ENCODE peak calls at places on chromosomes 4 and X, in four cellular contexts. D, P, B and J are unnamed samples.

GRCh38 chr4:153209410-153209809 is 5.2 kb downstream of the TRIM2 start:
- DNase-seq in B (no peak), P (no peak), D (no peak), J (no peak)

GRCh38 chr4:2095236-2096072 is 36.3 kb downstream of the NAT8L start:
- DNase-seq in D (no peak), P (no peak), B (peak; percentile 22), J (no peak)

GRCh38 chrX:65752294-65752693 is 84.8 kb downstream of the MSN start:
- DNase-seq in P (no peak), B (no peak), D (no peak), J (no peak)

GRCh38 chr4:76002176-76002575 is 5.1 kb downstream of the CXCL9 start:
- DNase-seq in B (no peak), P (peak; percentile 25), D (peak; percentile 40), J (no peak)

GRCh38 chr4:38078590-38079381 is 118.6 kb downstream of the PTTG2 start:
- DNase-seq in B (peak; percentile 81), D (peak; percentile 64), P (peak; percentile 58), J (peak; percentile 31)

GRCh38 chrX:49066690-49067089 is 7.1 kb downstream of the PRAF2 start:
- DNase-seq in P (no peak), D (no peak), B (no peak), J (no peak)

GRCh38 chr4:65482410-65482809 is 187.9 kb downstream of the EPHA5 start:
- DNase-seq in D (no peak), B (peak; percentile 92), P (no peak), J (no peak)

GRCh38 chrX:136328933-136329332 is 28.2 kb downstream of the ADGRG4 start:
- DNase-seq in D (no peak), P (no peak), B (no peak), J (no peak)

GRCh38 chr4:12137556-12137955 is 708.9 kb upstream of the HS3ST1 start:
- DNase-seq in D (no peak), B (no peak), P (no peak), J (no peak)

GRCh38 chrX:97215166-97215565 is 331.5 kb downstream of the RPA4 start:
- DNase-seq in P (peak; percentile 40), B (peak; percentile 16), D (no peak), J (no peak)

GRCh38 chrX:106613277-106613676 is 1.5 kb downstream of the RADX start:
- DNase-seq in D (no peak), B (no peak), P (no peak), J (no peak)

GRCh38 chr4:135840781-135841180 is 1639.2 kb upstream of the PABPC4L start:
- DNase-seq in P (no peak), B (no peak), D (no peak), J (no peak)

GRCh38 chrX:68112321-68112720 is 321.0 kb downstream of the OPHN1 start:
- DNase-seq in P (no peak), D (no peak), B (peak; percentile 64), J (no peak)

GRCh38 chrX:7908821-7909220 is 18.4 kb downstream of the PNPLA4 start:
- DNase-seq in B (no peak), D (no peak), P (no peak), J (no peak)

GRCh38 chrX:72392816-72393800 is 87.4 kb upstream of the CITED1 start:
- DNase-seq in B (no peak), P (no peak), D (peak; percentile 8), J (no peak)

GRCh38 chr4:33886356-33886755 is 2358.0 kb downstream of the ARAP2 start:
- DNase-seq in B (no peak), P (no peak), D (no peak), J (no peak)

GRCh38 chr4:123997736-123998449 is 601.3 kb downstream of the SPRY1 start:
- DNase-seq in B (no peak), P (no peak), D (no peak), J (no peak)

GRCh38 chrX:9847071-9847470 is 60.8 kb downstream of the SHROOM2 start:
- DNase-seq in B (peak; percentile 76), D (no peak), P (peak; percentile 37), J (no peak)

GRCh38 chr4:118942465-118942864 is 53.8 kb downstream of the SYNPO2 start:
- DNase-seq in B (no peak), P (peak; percentile 34), D (peak; percentile 48), J (peak; percentile 64)

GRCh38 chr4:72977936-72978485 is 91.5 kb downstream of the COX18 start:
- DNase-seq in B (peak; percentile 81), P (no peak), D (no peak), J (no peak)

GRCh38 chrX:111568356-111568755 is 56.9 kb downstream of the SERTM2 start:
- DNase-seq in D (no peak), B (no peak), P (no peak), J (no peak)

GRCh38 chr4:88283661-88284377 is 542 bp downstream of the PPM1K start:
- DNase-seq in D (peak; percentile 58), B (peak; percentile 41), P (peak; percentile 54), J (no peak)

GRCh38 chr4:14092741-14093140 is 465.2 kb upstream of the BOD1L1 start:
- DNase-seq in D (no peak), P (no peak), B (no peak), J (no peak)

GRCh38 chr4:77881460-77882295 is 19.0 kb downstream of the MRPL1 start:
- DNase-seq in B (no peak), D (peak; percentile 42), P (peak; percentile 21), J (peak; percentile 25)

GRCh38 chrX:131841496-131842410 is 181.3 kb upstream of the STK26 start:
- DNase-seq in D (peak; percentile 6), B (peak; percentile 12), P (peak; percentile 31), J (no peak)

GRCh38 chr4:71941001-71941400 is 90.8 kb upstream of the NPFFR2 start:
- DNase-seq in B (peak; percentile 3), P (peak; percentile 17), D (no peak), J (no peak)

GRCh38 chr4:159077702-159078495 is 25.0 kb upstream of the RAPGEF2 start:
- DNase-seq in B (no peak), P (no peak), D (no peak), J (no peak)

GRCh38 chr4:102343964-102344519 is 1.2 kb downstream of the SLC39A8 start:
- DNase-seq in B (no peak), D (no peak), P (no peak), J (no peak)

GRCh38 chr4:128362760-128363159 is 75.1 kb upstream of the PGRMC2 start:
- DNase-seq in P (no peak), D (no peak), B (no peak), J (no peak)

GRCh38 chr4:151679247-151679646 is 81.6 kb downstream of the GATB start:
- DNase-seq in P (no peak), B (no peak), D (no peak), J (no peak)

GRCh38 chr4:97643179-97643578 is 500.1 kb downstream of the STPG2 start:
- DNase-seq in P (no peak), B (no peak), D (no peak), J (no peak)

GRCh38 chr4:33837043-33837442 is 2407.3 kb downstream of the ARAP2 start:
- DNase-seq in P (peak; percentile 83), B (peak; percentile 90), D (peak; percentile 65), J (peak; percentile 35)

GRCh38 chr4:168360271-168360670 is 41.7 kb upstream of the DDX60 start:
- DNase-seq in B (peak; percentile 59), D (no peak), P (no peak), J (no peak)

GRCh38 chrX:97021680-97022079 is 138.0 kb downstream of the RPA4 start:
- DNase-seq in B (peak; percentile 40), D (no peak), P (no peak), J (no peak)

GRCh38 chrX:25721564-25721963 is 416.6 kb upstream of the MAGEB18 start:
- DNase-seq in D (no peak), B (no peak), P (peak; percentile 0), J (no peak)

DNA sequence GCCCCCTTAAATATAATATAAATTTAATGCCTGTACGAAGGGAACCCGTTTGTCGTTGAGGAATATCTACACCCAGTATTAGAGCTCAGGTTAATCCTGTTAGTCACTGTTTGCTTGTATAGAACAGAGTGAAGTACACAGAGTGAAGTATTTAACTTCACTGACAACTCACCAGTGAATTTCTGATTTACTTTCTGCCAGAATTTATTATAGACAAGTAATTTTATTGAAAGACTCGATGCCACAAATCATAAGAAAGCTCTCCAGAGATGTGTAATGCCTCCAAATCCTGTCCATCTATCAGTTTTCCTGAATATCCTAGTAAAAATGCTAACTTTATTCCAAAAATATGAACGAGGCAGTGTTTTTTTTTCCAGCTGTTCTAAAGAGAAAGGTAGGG is 1.6 kb downstream of the GAB1 start:
- DNase-seq in P (no peak), B (no peak), D (no peak), J (no peak)
- H3K4me3 ChIP-seq in P (peak overlapping the region; percentile 79), B (peak overlapping the region; percentile 78), D (peak overlapping the region; percentile 87), J (peak overlapping the region; percentile 54)

GRCh38 chrX:150211988-150212387 is 151.1 kb upstream of the MAMLD1 start:
- DNase-seq in B (peak; percentile 64), D (no peak), P (peak; percentile 48), J (no peak)
- TF ChIP-seq CTCF in B (no peak), D (no peak), P (no peak), J (no peak)

DNA sequence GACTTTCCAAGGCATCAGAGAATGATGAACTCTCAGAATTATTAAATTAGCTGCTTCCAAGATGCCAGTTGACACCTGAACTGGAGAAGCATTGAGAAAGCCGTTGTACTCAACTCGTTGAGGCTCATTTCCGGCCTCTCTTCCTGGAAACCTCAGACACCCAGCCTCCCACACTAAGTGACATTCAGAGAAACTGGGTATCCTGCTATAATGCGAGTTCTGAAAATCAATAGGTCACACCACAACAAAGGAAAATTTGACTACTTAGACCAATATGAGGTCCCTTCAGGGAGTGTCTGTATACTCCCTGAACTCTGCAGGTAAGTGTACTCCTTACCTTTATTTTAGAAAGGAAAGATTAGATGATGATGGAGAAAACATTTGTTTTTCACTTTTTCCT is 51.2 kb downstream of the ENPEP start:
- DNase-seq in D (no peak), P (no peak), B (no peak), J (no peak)
- H3K4me3 ChIP-seq in D (no peak overlapping the region), P (no peak overlapping the region), B (no peak overlapping the region), J (no peak overlapping the region)

GRCh38 chr4:138392751-138393308 is 150.7 kb upstream of the SLC7A11 start:
- DNase-seq in P (peak; percentile 6), D (no peak), B (no peak), J (no peak)
- TF ChIP-seq CTCF in P (no peak), D (no peak), B (no peak), J (no peak)

GRCh38 chr4:41814565-41814964 is 66.0 kb upstream of the PHOX2B start:
- DNase-seq in P (peak; percentile 29), D (peak; percentile 18), B (peak; percentile 0), J (no peak)
- H3K4me3 ChIP-seq in P (no peak overlapping the region), D (no peak overlapping the region), B (no peak overlapping the region), J (no peak overlapping the region)

DNA sequence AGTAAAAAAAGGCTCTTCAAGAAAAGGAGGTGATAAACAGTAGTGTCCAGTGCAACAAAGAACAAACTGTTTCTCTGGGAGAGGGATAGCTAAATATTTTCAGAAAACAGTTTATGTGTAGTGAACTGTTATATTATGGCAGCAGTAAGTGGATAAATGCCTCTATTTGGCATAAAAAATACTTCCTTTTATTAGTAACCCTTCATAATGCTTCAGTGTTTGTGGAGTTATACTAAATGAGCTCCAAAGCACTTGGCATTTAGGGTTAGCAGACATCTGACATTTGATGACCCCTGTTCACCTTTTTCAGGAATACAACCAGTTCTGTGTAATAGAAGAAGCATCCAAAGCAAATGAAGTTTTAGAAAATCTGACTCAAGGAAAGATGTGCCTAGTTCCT is 31.9 kb downstream of the TRAPPC11 start:
- DNase-seq in B (no peak), P (no peak), D (no peak), J (no peak)
- TF ChIP-seq CTCF in B (no peak), P (no peak), D (no peak), J (no peak)